ENCODE peak calls at places on chromosomes 7 and 10, in eight cellular contexts. F is HCT116, Q is H1, Y is mammary epithelial cell, B is K562, W is Karpas-422, E is DND-41, I is IMR-90. V is an unnamed sample. For H4K20me1, the result is how much of the 10 kb centered on the place peaks cover.

GRCh38 chr7:32507416-32507815 is 12.1 kb downstream of the AVL9 start:
- DNase-seq in W (no peak), B (no peak), F (no peak), E (no peak), I (no peak), Y (no peak), Q (no peak), V (no peak)

GRCh38 chr10:27525819-27526218 is 21.7 kb downstream of the RAB18 start:
- DNase-seq in W (no peak), E (no peak), B (no peak), Y (no peak), I (peak), F (no peak), Q (no peak), V (no peak)

GRCh38 chr10:26621889-26622681 is 75.4 kb upstream of the PDSS1 start:
- DNase-seq in F (no peak), Q (no peak), B (no peak), I (peak), W (no peak), E (no peak), Y (peak), V (no peak)

GRCh38 chr7:12771378-12771877 is 84.0 kb downstream of the ARL4A start:
- DNase-seq in Q (no peak), W (no peak), B (no peak), F (no peak), I (peak), Y (peak), E (no peak), V (no peak)

GRCh38 chr7:136857573-136857972 is 10.9 kb upstream of the CHRM2 start:
- DNase-seq in Q (no peak), E (no peak), W (peak), F (no peak), I (peak), Y (peak), B (no peak), V (no peak)

GRCh38 chr7:44415047-44415446 is 75.4 kb downstream of the NUDCD3 start:
- DNase-seq in E (no peak), W (no peak), I (peak), F (no peak), Y (peak), B (no peak), Q (no peak), V (no peak)

GRCh38 chr10:71836594-71836970 is 14.5 kb downstream of the PSAP start:
- DNase-seq in Y (no peak), F (no peak), I (no peak), B (no peak), W (no peak), Q (no peak), E (no peak), V (no peak)

GRCh38 chr10:119665901-119666708 is 14.9 kb downstream of the BAG3 start:
- DNase-seq in I (peak), B (no peak), Y (no peak), E (no peak), F (no peak), Q (no peak), W (no peak), V (peak)

GRCh38 chr7:128167316-128167691 is 73.8 kb upstream of the LEP start:
- DNase-seq in Q (no peak), W (no peak), B (peak), Y (peak), I (peak), F (no peak), E (no peak), V (no peak)

GRCh38 chr7:120554960-120555571 is 282.1 kb downstream of the KCND2 start:
- DNase-seq in B (peak), W (peak), F (peak), Q (no peak), E (peak), I (peak), Y (peak), V (peak)

GRCh38 chr7:12706900-12707536 is 19.6 kb downstream of the ARL4A start:
- DNase-seq in W (no peak), E (no peak), Y (peak), B (no peak), I (peak), Q (no peak), F (no peak), V (no peak)

GRCh38 chr7:11239311-11239710 is 265.6 kb downstream of the PHF14 start:
- DNase-seq in Q (no peak), F (no peak), E (no peak), I (no peak), B (no peak), W (no peak), Y (no peak), V (no peak)

GRCh38 chr10:30818010-30818660 is 188.6 kb upstream of the LYZL2 start:
- DNase-seq in E (no peak), Q (no peak), W (no peak), F (no peak), I (peak), B (peak), Y (no peak), V (no peak)

GRCh38 chr10:113069595-113069994 is 119.5 kb downstream of the TCF7L2 start:
- DNase-seq in Y (peak), Q (no peak), F (peak), I (peak), W (no peak), B (no peak), E (no peak), V (no peak)

GRCh38 chr10:56547163-56547562 is 186.1 kb upstream of the ZWINT start:
- DNase-seq in Q (no peak), W (no peak), Y (no peak), I (no peak), F (no peak), E (no peak), B (no peak), V (no peak)

GRCh38 chr7:102318482-102318971 is 31.9 kb downstream of the SH2B2 start:
- DNase-seq in Y (peak), I (peak), F (peak), B (peak), W (no peak), E (no peak), Q (no peak), V (no peak)

GRCh38 chr7:40843338-40844026 is 708.7 kb downstream of the SUGCT start:
- DNase-seq in B (no peak), I (peak), E (no peak), Y (peak), Q (no peak), F (no peak), W (no peak), V (no peak)

GRCh38 chr7:24540956-24541355 is 32.3 kb upstream of the PALS2 start:
- DNase-seq in W (no peak), E (no peak), Q (no peak), Y (no peak), B (no peak), I (no peak), F (no peak), V (no peak)
- H4K20me1 ChIP-seq in W (under half), E (under half), Q (under half), Y (under half), B (under half), I (under half), F (under half), V (under half)

GRCh38 chr10:517872-518475 is 171.5 kb downstream of the DIP2C start:
- DNase-seq in F (no peak), I (no peak), W (no peak), Q (no peak), B (no peak), Y (no peak), E (no peak), V (no peak)

GRCh38 chr10:519055-519715 is 170.3 kb downstream of the DIP2C start:
- DNase-seq in E (no peak), I (no peak), F (no peak), B (no peak), W (no peak), Q (no peak), Y (no peak), V (no peak)

GRCh38 chr10:515674-516073 is 173.8 kb downstream of the DIP2C start:
- DNase-seq in F (no peak), W (no peak), Y (no peak), I (no peak), E (no peak), Q (no peak), B (no peak), V (no peak)

GRCh38 chr10:517236-517635 is 172.2 kb downstream of the DIP2C start:
- DNase-seq in W (no peak), F (no peak), Y (no peak), E (no peak), I (no peak), Q (no peak), B (no peak), V (no peak)

DNA sequence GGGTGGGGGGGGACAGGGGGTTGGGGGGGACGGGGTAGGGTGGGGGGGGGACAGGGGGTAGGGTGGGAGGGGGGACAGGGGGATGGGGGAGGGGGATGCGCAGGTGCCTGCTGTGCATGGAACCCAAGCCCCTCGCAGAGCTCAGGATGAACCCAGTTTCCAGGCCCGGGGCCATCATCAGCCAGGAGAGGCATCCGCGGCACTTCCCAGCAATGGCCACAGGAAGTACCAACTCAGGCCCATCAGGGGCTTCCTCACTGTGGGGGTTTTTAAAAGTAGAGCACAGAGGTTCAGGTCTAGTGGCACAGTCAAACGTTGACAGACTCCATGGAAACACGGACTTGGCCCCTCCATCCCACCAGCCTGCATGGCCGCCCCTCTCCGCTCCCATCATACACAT is 172.7 kb downstream of the DIP2C start:
- DNase-seq in B (peak), I (no peak), E (no peak), Y (no peak), F (no peak), Q (no peak), W (no peak), V (no peak)
- H4K20me1 ChIP-seq in B (under half), I (half or more), E (under half), Y (under half), F (under half), Q (under half), W (under half), V (under half)

GRCh38 chr7:55031075-55031474 is 12.3 kb downstream of the EGFR start:
- DNase-seq in E (no peak), F (no peak), W (no peak), I (no peak), B (no peak), Q (no peak), Y (no peak), V (peak)

GRCh38 chr7:55033241-55033846 is 14.5 kb downstream of the EGFR start:
- DNase-seq in I (no peak), F (no peak), Y (no peak), Q (no peak), E (no peak), W (no peak), B (no peak), V (no peak)

GRCh38 chr7:55028011-55028410 is 9.2 kb downstream of the EGFR start:
- DNase-seq in F (no peak), Q (no peak), I (peak), W (no peak), Y (no peak), E (no peak), B (peak), V (no peak)

GRCh38 chr7:55032069-55032699 is 13.4 kb downstream of the EGFR start:
- DNase-seq in Y (no peak), Q (no peak), E (no peak), I (no peak), W (no peak), F (no peak), B (no peak), V (no peak)

DNA sequence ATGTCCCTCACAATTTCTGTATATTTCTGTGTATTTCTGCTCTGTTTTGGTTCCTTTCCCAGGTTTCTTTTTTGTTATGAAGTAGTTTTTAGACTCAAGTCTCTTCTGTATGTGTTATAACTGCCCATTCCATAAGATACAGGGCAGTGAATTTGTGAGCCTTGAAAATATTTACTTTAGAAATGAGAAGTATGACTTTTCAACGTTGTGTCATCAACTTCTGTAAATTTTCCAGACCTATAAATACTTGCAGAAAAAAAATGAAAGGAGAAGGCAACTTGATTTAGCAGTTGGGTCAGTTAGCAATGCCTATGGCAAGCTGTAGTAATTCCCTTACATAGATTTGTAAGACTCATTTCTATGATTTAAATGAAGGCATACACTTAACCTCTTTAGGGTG is 11.5 kb downstream of the EGFR start:
- DNase-seq in B (no peak), I (peak), Q (no peak), Y (no peak), W (no peak), E (no peak), F (no peak), V (no peak)
- H4K20me1 ChIP-seq in B (under half), I (half or more), Q (under half), Y (under half), W (under half), E (under half), F (under half), V (under half)

GRCh38 chr10:35347899-35348608 is 11.7 kb downstream of the CCNY start:
- DNase-seq in I (no peak), Q (no peak), F (no peak), E (no peak), B (no peak), W (no peak), Y (no peak), V (no peak)
- H4K20me1 ChIP-seq in I (half or more), Q (under half), F (under half), E (half or more), B (under half), W (half or more), Y (under half), V (under half)

GRCh38 chr7:19110026-19110777 is 7.2 kb downstream of the TWIST1 start:
- DNase-seq in Q (no peak), E (no peak), F (no peak), I (no peak), Y (no peak), W (no peak), B (no peak), V (no peak)
- H4K20me1 ChIP-seq in Q (under half), E (under half), F (under half), I (under half), Y (under half), W (under half), B (under half), V (under half)

GRCh38 chr7:155763122-155763521 is 49.1 kb downstream of the SHH start:
- DNase-seq in B (no peak), F (no peak), I (no peak), Y (no peak), E (peak), Q (no peak), W (no peak), V (no peak)
- H4K20me1 ChIP-seq in B (under half), F (under half), I (under half), Y (under half), E (under half), Q (under half), W (under half), V (under half)

DNA sequence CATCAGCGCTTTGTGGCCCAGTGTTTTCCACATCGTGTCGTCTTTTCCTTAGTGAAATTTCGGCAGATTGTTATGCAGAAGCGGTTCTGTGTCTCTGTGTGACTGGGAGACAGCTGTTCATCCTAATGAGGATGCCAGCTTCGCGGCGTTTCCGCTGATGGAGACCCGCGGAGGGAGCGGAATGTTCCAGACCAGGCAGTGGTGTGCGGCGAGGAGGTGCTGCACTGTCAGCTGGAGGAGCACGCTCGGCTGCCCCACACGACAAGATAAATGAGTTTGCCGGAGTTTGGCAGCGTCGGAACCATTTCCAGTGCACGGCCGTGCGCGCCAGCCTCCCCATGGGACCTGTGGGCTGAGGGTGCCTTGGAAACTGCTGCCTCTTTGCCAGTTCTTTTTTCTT is 64.6 kb downstream of the WDR37 start:
- DNase-seq in W (no peak), B (no peak), F (no peak), Q (no peak), I (no peak), Y (no peak), E (no peak), V (no peak)
- H4K20me1 ChIP-seq in W (under half), B (under half), F (under half), Q (under half), I (under half), Y (under half), E (under half), V (under half)

GRCh38 chr7:35828817-35829216 is 28.0 kb downstream of the SEPTIN7 start:
- DNase-seq in F (no peak), Q (no peak), B (no peak), W (no peak), I (no peak), E (no peak), Y (peak), V (no peak)
- H4K20me1 ChIP-seq in F (under half), Q (under half), B (under half), W (under half), I (under half), E (half or more), Y (under half), V (under half)

V was measured in HepG2.